ENCODE peak calls at places on chromosomes 4 and X, in seven cellular contexts. X, H, N, V, B, R and U are unnamed samples.

GRCh38 chrX:40617566-40617965 is 5.7 kb upstream of the MPC1L start:
- DNase-seq in X (no peak), H (no peak), N (no peak), V (no peak), B (no peak), R (no peak), U (no peak)

GRCh38 chr4:85952982-85953650 is 406.7 kb downstream of the MAPK10 start:
- DNase-seq in X (no peak), H (no peak), N (no peak), V (no peak), B (no peak), R (no peak), U (peak; percentile 21)

GRCh38 chrX:40105791-40106676 is 8.3 kb upstream of the BCOR start:
- DNase-seq in X (peak; percentile 71), H (peak; percentile 31), N (peak; percentile 81), V (peak; percentile 57), B (no peak), R (peak; percentile 50), U (peak; percentile 62)

GRCh38 chrX:100829730-100830129 is 9.5 kb downstream of the CSTF2 start:
- DNase-seq in X (no peak), H (no peak), N (no peak), V (no peak), B (peak; percentile 73), R (no peak), U (peak; percentile 42)

GRCh38 chr4:19925516-19925915 is 326.2 kb upstream of the SLIT2 start:
- DNase-seq in X (no peak), H (no peak), N (no peak), V (no peak), B (no peak), R (no peak), U (no peak)

GRCh38 chr4:65391814-65392213 is 278.5 kb downstream of the EPHA5 start:
- DNase-seq in X (no peak), H (no peak), N (no peak), V (no peak), B (no peak), R (no peak), U (no peak)

GRCh38 chr4:53858744-53859143 is 205.7 kb downstream of the CHIC2 start:
- DNase-seq in X (no peak), H (no peak), N (no peak), V (no peak), B (no peak), R (no peak), U (no peak)

GRCh38 chr4:55682295-55682694 is 46.2 kb upstream of the NMU start:
- DNase-seq in X (no peak), H (no peak), N (no peak), V (no peak), B (no peak), R (no peak), U (no peak)

GRCh38 chrX:69607616-69608015 is 8.3 kb upstream of the EDA start:
- DNase-seq in X (no peak), H (no peak), N (no peak), V (no peak), B (peak; percentile 21), R (no peak), U (no peak)

GRCh38 chrX:115553171-115553570 is 7.8 kb upstream of the PLS3 start:
- DNase-seq in X (no peak), H (no peak), N (no peak), V (no peak), B (no peak), R (no peak), U (no peak)

GRCh38 chr4:114780205-114780604 is 181.6 kb downstream of the UGT8 start:
- DNase-seq in X (no peak), H (peak; percentile 13), N (no peak), V (no peak), B (peak; percentile 8), R (peak; percentile 25), U (peak; percentile 64)

GRCh38 chrX:10077425-10078188 is 79.2 kb upstream of the CLCN4 start:
- DNase-seq in X (no peak), H (no peak), N (no peak), V (no peak), B (peak; percentile 81), R (no peak), U (peak; percentile 39)

GRCh38 chrX:110588164-110588563 is 207.5 kb downstream of the CHRDL1 start:
- DNase-seq in X (no peak), H (no peak), N (no peak), V (no peak), B (no peak), R (no peak), U (no peak)

GRCh38 chrX:72243472-72243871 is 4.6 kb upstream of the ERCC6L start:
- DNase-seq in X (no peak), H (no peak), N (no peak), V (no peak), B (peak; percentile 34), R (no peak), U (peak; percentile 49)

GRCh38 chr4:138158746-138159297 is 83.3 kb downstream of the SLC7A11 start:
- DNase-seq in X (no peak), H (no peak), N (no peak), V (no peak), B (peak; percentile 81), R (no peak), U (peak; percentile 33)

GRCh38 chrX:24963823-24964222 is 51.9 kb downstream of the ARX start:
- DNase-seq in X (no peak), H (no peak), N (no peak), V (no peak), B (peak; percentile 52), R (no peak), U (peak; percentile 41)

GRCh38 chr4:161382655-161383054 is 781.1 kb downstream of the FSTL5 start:
- DNase-seq in X (no peak), H (no peak), N (no peak), V (no peak), B (no peak), R (no peak), U (no peak)

GRCh38 chrX:2325076-2325784 is 175.5 kb downstream of the DHRSX start:
- DNase-seq in X (peak; percentile 81), H (no peak), N (peak; percentile 66), V (no peak), B (peak; percentile 3), R (no peak), U (no peak)

GRCh38 chr4:67565284-67565683 is 6.8 kb downstream of the STAP1 start:
- DNase-seq in X (no peak), H (no peak), N (no peak), V (no peak), B (no peak), R (no peak), U (no peak)

GRCh38 chrX:85897376-85898110 is 149.8 kb downstream of the CHM start:
- DNase-seq in X (no peak), H (no peak), N (no peak), V (no peak), B (no peak), R (no peak), U (no peak)

GRCh38 chr4:47040828-47041227 is 9.5 kb downstream of the GABRB1 start:
- DNase-seq in X (no peak), H (no peak), N (no peak), V (no peak), B (no peak), R (no peak), U (no peak)
- TF ChIP-seq CTCF in X (no peak), H (no peak), N (no peak), V (no peak), B (no peak), R (no peak), U (no peak)

GRCh38 chr4:185196437-185196836 is 7.4 kb downstream of the CFAP97 start:
- DNase-seq in X (no peak), H (no peak), N (no peak), V (no peak), B (no peak), R (no peak), U (no peak)
- TF ChIP-seq CTCF in X (no peak), H (no peak), N (no peak), V (no peak), B (no peak), R (no peak), U (no peak)

GRCh38 chrX:129318375-129318774 is 204.9 kb downstream of the SMARCA1 start:
- DNase-seq in X (no peak), H (no peak), N (no peak), V (no peak), B (peak; percentile 13), R (peak; percentile 4), U (peak; percentile 45)
- TF ChIP-seq CTCF in X (no peak), H (peak; percentile 48), N (peak; percentile 50), V (no peak), B (no peak), R (no peak), U (peak; percentile 34)

GRCh38 chr4:59247032-59247431 is 1953.1 kb upstream of the ADGRL3 start:
- DNase-seq in X (no peak), H (no peak), N (no peak), V (no peak), B (no peak), R (no peak), U (peak; percentile 16)
- TF ChIP-seq CTCF in X (no peak), H (peak; percentile 51), N (peak; percentile 50), V (no peak), B (no peak), R (peak; percentile 55), U (peak; percentile 45)

GRCh38 chr4:27703771-27704170 is 843.1 kb downstream of the STIM2 start:
- DNase-seq in X (no peak), H (no peak), N (no peak), V (no peak), B (no peak), R (no peak), U (no peak)

GRCh38 chr4:27701563-27701962 is 840.9 kb downstream of the STIM2 start:
- DNase-seq in X (no peak), H (no peak), N (no peak), V (no peak), B (no peak), R (no peak), U (no peak)

DNA sequence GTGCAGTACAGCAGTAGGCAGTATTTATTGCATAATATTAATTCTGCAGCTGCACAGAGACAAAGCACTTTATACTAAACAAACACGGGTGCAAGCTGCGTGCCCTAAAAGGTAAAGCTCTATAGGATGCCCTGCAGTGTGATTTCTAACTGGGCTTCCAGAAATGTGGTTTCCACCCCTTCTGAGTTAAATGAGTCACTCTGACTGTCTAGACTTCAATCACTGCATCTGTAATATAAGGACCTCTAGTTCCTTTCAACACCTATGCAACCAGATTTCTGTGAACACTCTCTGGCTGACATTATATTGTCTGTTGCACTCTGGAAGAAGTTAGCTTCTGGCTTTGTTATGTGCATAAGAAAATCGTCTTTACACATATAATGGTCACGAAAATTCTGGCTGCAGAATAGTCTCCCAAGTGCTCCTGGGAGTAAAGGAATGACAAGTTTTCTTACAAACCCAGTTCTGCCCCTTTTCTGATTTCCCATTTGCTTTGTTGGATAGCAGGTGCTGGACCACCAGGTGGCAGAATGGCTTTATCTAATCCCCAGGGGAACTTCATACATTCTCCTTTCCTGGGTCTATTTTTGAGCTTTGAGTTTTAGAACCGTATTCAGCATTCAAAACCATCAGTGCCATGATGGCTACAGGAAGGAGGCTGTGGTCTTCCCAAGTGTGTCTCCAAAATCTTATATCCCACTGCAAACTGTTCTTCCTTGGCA is 842.2 kb downstream of the STIM2 start:
- DNase-seq in X (no peak), H (no peak), N (no peak), V (peak; percentile 38), B (peak; percentile 74), R (peak; percentile 15), U (peak; percentile 59)
- TF ChIP-seq CTCF in X (no peak), H (peak; percentile 46), N (peak; percentile 55), V (peak; percentile 30), B (peak; percentile 28), R (peak; percentile 36), U (no peak)

GRCh38 chr4:3136454-3136853 is 62.0 kb downstream of the HTT start:
- DNase-seq in X (no peak), H (no peak), N (no peak), V (no peak), B (no peak), R (no peak), U (peak; percentile 6)
- TF ChIP-seq CTCF in X (no peak), H (peak; percentile 34), N (peak; percentile 45), V (no peak), B (no peak), R (peak; percentile 43), U (peak; percentile 37)

GRCh38 chrX:132226169-132226568 is 6.9 kb upstream of the RAP2C start:
- DNase-seq in X (no peak), H (no peak), N (no peak), V (no peak), B (no peak), R (no peak), U (no peak)
- TF ChIP-seq CTCF in X (no peak), H (peak; percentile 69), N (peak; percentile 50), V (no peak), B (peak; percentile 17), R (peak; percentile 59), U (peak; percentile 38)